ENCODE peak calls at places on chromosome 21, in four cellular contexts. L is GM12878, O is K562, T is HepG2. R is an unnamed sample.

GRCh38 chr21:35257413-35257812 is 208.3 kb upstream of the RUNX1 start:
- DNase-seq in L (no peak), O (no peak), T (no peak), R (no peak)

GRCh38 chr21:17045214-17045835 is 467.5 kb upstream of the CXADR start:
- DNase-seq in L (no peak), O (no peak), T (no peak), R (no peak)

GRCh38 chr21:43864313-43864805 is 664 bp upstream of the AGPAT3 start:
- DNase-seq in L (no peak), O (peak), T (no peak), R (peak)

GRCh38 chr21:44052830-44053226 is 40.7 kb downstream of the TRAPPC10 start:
- DNase-seq in L (no peak), O (no peak), T (no peak), R (no peak)

GRCh38 chr21:15520811-15521643 is 208.8 kb upstream of the USP25 start:
- DNase-seq in L (no peak), O (no peak), T (peak), R (no peak)

GRCh38 chr21:15437873-15438272 is 291.9 kb upstream of the USP25 start:
- DNase-seq in L (peak), O (no peak), T (no peak), R (no peak)

GRCh38 chr21:34157456-34158025 is 84.2 kb downstream of the MRPS6 start:
- DNase-seq in L (no peak), O (no peak), T (no peak), R (no peak)

GRCh38 chr21:42466700-42467612 is 29.1 kb downstream of the RSPH1 start:
- DNase-seq in L (no peak), O (peak), T (peak), R (no peak)

GRCh38 chr21:15815285-15815684 is 85.5 kb downstream of the USP25 start:
- DNase-seq in L (no peak), O (no peak), T (no peak), R (no peak)

GRCh38 chr21:42777757-42778344 is 101.5 kb downstream of the WDR4 start:
- DNase-seq in L (peak), O (no peak), T (no peak), R (no peak)

GRCh38 chr21:37005548-37006242 is 807 bp upstream of the RIPPLY3 start:
- DNase-seq in L (no peak), O (no peak), T (no peak), R (peak)

GRCh38 chr21:44484498-44485253 is 29.4 kb downstream of the LRRC3 start:
- DNase-seq in L (no peak), O (no peak), T (peak), R (no peak)

GRCh38 chr21:33075128-33075527 is 5.2 kb downstream of the OLIG1 start:
- DNase-seq in L (no peak), O (no peak), T (no peak), R (no peak)

GRCh38 chr21:33421713-33422393 is 18.6 kb downstream of the IFNGR2 start:
- DNase-seq in L (no peak), O (no peak), T (peak), R (no peak)

GRCh38 chr21:45539796-45540600 is 2.2 kb downstream of the SLC19A1 start:
- DNase-seq in L (no peak), O (no peak), T (no peak), R (peak)
- TF ChIP-seq TCF7 in L (no peak), O (no peak), T (no peak), R (no peak)

GRCh38 chr21:39084979-39085729 is 98.1 kb downstream of the PSMG1 start:
- DNase-seq in L (no peak), O (no peak), T (peak), R (no peak)
- TF ChIP-seq ATF3 in L (no peak), O (no peak), T (no peak), R (no peak)

DNA sequence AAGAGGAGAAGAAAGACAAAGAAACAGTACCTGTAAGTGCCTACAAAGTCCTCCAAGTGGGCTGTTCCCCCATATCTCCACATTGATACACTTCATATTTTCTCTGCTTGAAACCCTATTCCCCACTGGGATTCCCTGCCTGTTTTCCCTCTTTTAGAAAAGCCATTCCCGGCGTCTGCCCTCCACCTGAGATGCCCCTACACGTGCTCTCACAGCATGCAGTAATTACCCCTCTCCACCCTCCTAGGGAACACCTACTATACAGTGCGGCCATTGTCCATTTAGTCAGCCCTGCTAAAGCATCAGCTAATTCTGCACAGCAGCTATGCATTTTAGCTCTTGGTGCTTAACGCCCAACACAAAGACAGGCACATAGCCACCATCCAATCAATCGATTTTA is 135.7 kb upstream of the TIAM1 start:
- DNase-seq in L (no peak), O (no peak), T (no peak), R (no peak)
- TF ChIP-seq TCF7 in L (no peak), O (no peak), T (no peak), R (no peak)

DNA sequence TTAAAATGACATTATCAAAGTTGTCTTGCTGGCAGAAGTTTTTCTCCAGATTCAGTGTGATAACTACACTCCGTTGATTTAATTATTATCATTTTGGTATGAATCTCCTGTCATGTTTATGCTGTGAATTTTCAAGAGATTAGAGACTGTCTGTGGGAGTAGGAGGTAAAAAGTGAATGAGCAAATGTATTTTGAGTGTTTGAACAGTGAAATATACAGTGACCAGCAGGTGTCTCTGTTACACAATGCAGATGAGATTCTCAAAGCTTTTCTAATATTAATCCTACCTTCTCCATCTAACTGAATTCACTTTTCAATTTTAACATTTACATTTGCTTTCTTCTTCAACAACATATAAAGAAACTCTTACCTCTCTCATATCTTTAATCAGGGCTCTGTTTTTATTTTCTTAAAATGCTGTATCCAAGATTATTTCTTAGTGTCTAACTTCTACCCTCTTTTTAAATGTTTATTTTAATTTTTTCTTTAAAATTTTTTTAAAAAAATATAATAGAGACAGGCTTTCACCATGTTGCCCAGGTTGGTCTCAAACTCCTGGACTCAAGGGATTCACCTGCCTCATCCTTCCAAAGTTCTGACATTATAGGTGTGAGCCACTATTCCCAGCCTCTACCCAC is 20.9 kb upstream of the HSPA13 start:
- DNase-seq in L (peak), O (peak), T (peak), R (no peak)
- TF ChIP-seq ATF3 in L (no peak), O (no peak), T (no peak), R (no peak)

GRCh38 chr21:39009587-39010225 is 173.5 kb downstream of the PSMG1 start:
- DNase-seq in L (no peak), O (no peak), T (no peak), R (no peak)
- TF ChIP-seq TCF7 in L (no peak), O (no peak), T (no peak), R (no peak)

GRCh38 chr21:46634427-46634826 is 1.0 kb upstream of the PRMT2 start:
- DNase-seq in L (no peak), O (no peak), T (peak), R (no peak)
- TF ChIP-seq ATF3 in L (no peak), O (no peak), T (no peak), R (no peak)

DNA sequence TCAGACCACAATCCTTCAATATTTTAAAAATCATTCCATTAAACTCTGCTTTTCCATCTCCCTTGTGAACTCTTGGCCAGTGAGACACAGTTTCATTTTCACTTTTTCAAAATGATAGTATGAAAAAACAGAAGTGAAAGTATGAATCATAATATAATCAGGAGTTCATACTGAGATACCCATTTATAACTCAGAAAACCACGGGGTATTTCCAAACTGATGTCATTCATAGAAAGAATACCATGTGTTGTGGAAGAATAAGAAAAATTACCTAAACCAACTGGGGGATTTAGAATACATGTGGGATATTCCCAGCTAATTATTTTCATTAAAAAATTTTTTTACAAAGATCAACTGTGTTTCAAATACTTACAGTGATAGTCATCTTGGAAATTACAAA is 149.9 kb downstream of the MRPL39 start:
- DNase-seq in L (peak), O (no peak), T (no peak), R (no peak)
- TF ChIP-seq TCF7 in L (peak), O (no peak), T (no peak), R (no peak)

DNA sequence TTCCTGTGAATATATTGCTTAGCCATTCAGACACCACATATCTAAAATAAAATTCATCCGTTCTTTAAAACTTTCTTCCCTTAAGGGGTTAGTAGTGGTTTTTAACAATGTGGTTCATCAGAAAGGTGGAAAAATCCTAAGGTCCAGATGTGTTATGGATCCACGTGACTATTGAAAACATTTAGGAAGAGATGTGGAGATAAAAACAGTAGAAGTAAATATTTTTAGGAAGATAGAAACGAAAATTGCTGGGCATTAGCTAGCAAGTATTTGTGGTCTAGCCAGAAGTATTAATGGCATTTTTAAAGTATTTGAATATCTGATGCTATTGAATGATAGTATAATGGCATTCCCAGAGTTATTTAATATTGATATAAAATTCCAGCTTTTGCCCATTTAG is 180.8 kb downstream of the LTN1 start:
- DNase-seq in L (no peak), O (no peak), T (no peak), R (no peak)
- TF ChIP-seq ATF3 in L (no peak), O (no peak), T (no peak), R (no peak)

R was measured in WTC11.